ENCODE peak calls at places on chromosomes 2 and 18, in eight cellular contexts. D, E, G, Y, M, R, V and X are unnamed samples.

GRCh38 chr18:75314606-75315005 is 104.0 kb downstream of the TSHZ1 start:
- DNase-seq in D (no peak), E (no peak), M (no peak), G (no peak), Y (no peak), V (no peak), R (no peak), X (no peak)

GRCh38 chr2:18991177-18992168 is 366.9 kb downstream of the OSR1 start:
- DNase-seq in R (peak), D (no peak), G (peak), E (no peak), Y (peak), V (no peak), M (peak), X (no peak)

GRCh38 chr2:191245046-191245868 is at the start of gene MYO1B:
- DNase-seq in R (peak), Y (peak), V (no peak), E (peak), D (peak), G (peak), M (peak), X (no peak)

GRCh38 chr2:11757101-11757500 is 10.7 kb downstream of the LPIN1 start:
- DNase-seq in M (no peak), R (no peak), Y (no peak), D (no peak), G (no peak), V (no peak), E (no peak), X (no peak)

GRCh38 chr18:47749195-47749973 is 181.1 kb downstream of the SMAD2 start:
- DNase-seq in D (peak), E (peak), G (peak), V (no peak), R (peak), Y (peak), M (peak), X (peak)

GRCh38 chr18:54023471-54023870 is 201.0 kb downstream of the MBD2 start:
- DNase-seq in R (no peak), D (no peak), Y (no peak), V (peak), E (no peak), G (no peak), M (no peak), X (no peak)

GRCh38 chr2:118844261-118845004 is 3.0 kb downstream of the EN1 start:
- DNase-seq in R (no peak), Y (no peak), V (no peak), M (no peak), E (peak), G (no peak), D (no peak), X (no peak)

GRCh38 chr2:238242731-238243495 is 3.1 kb upstream of the HES6 start:
- DNase-seq in M (peak), E (peak), D (no peak), G (no peak), Y (peak), V (no peak), R (peak), X (no peak)

GRCh38 chr2:105521176-105521575 is 122.3 kb upstream of the FHL2 start:
- DNase-seq in M (no peak), G (no peak), D (no peak), R (no peak), Y (no peak), V (no peak), E (no peak), X (no peak)

GRCh38 chr2:31300309-31300708 is 66.4 kb downstream of the EHD3 start:
- DNase-seq in E (no peak), V (no peak), G (no peak), D (no peak), M (no peak), R (no peak), Y (no peak), X (no peak)

GRCh38 chr2:71379086-71379485 is 47.5 kb downstream of the ZNF638 start:
- DNase-seq in R (no peak), Y (no peak), M (no peak), E (no peak), V (no peak), D (peak), G (no peak), X (no peak)

GRCh38 chr18:9930299-9930884 is 16.6 kb downstream of the VAPA start:
- DNase-seq in M (no peak), G (no peak), R (no peak), Y (no peak), E (no peak), D (no peak), V (no peak), X (no peak)

GRCh38 chr2:9071032-9071431 is 67.5 kb upstream of the MBOAT2 start:
- DNase-seq in V (no peak), R (peak), D (peak), G (no peak), E (no peak), M (no peak), Y (peak), X (no peak)

GRCh38 chr2:176123483-176123843 is 944 bp downstream of the HOXD9 start:
- DNase-seq in G (no peak), Y (no peak), R (no peak), V (no peak), E (no peak), M (no peak), D (no peak), X (no peak)

GRCh38 chr18:79354350-79354749 is 41.4 kb upstream of the NFATC1 start:
- DNase-seq in V (no peak), G (no peak), D (no peak), R (no peak), Y (no peak), M (no peak), E (no peak), X (no peak)

GRCh38 chr2:216799873-216800421 is 59.9 kb downstream of the TNP1 start:
- DNase-seq in V (no peak), M (peak), D (no peak), G (no peak), R (no peak), E (no peak), Y (peak), X (no peak)

GRCh38 chr2:127531133-127531709 is 4.3 kb upstream of the MYO7B start:
- DNase-seq in D (no peak), E (no peak), V (no peak), R (no peak), Y (peak), G (no peak), M (no peak), X (no peak)

GRCh38 chr2:71471276-71471675 is 17.9 kb downstream of the DYSF start:
- DNase-seq in V (no peak), Y (no peak), R (no peak), E (no peak), G (no peak), D (no peak), M (no peak), X (no peak)

GRCh38 chr2:186181625-186182024 is 304.4 kb upstream of the ZC3H15 start:
- DNase-seq in M (no peak), V (no peak), G (no peak), E (no peak), Y (no peak), R (no peak), D (no peak), X (no peak)

GRCh38 chr2:196971574-196972279 is 45.2 kb upstream of the PGAP1 start:
- DNase-seq in Y (no peak), D (no peak), M (no peak), E (no peak), R (no peak), G (no peak), V (no peak), X (no peak)

GRCh38 chr2:201978988-201979387 is 54.7 kb upstream of the FZD7 start:
- DNase-seq in E (no peak), M (peak), G (no peak), V (no peak), R (no peak), D (no peak), Y (no peak), X (no peak)

GRCh38 chr2:143878131-143878530 is 641.8 kb downstream of the ZEB2 start:
- DNase-seq in R (no peak), E (no peak), V (no peak), M (no peak), Y (no peak), D (no peak), G (no peak), X (no peak)

GRCh38 chr18:46892842-46893241 is 24.5 kb downstream of the PIAS2 start:
- DNase-seq in R (no peak), G (no peak), E (no peak), V (peak), D (no peak), Y (no peak), M (no peak), X (no peak)

GRCh38 chr2:73013941-73014340 is 57.6 kb downstream of the SFXN5 start:
- DNase-seq in E (no peak), D (no peak), V (no peak), R (no peak), G (no peak), Y (no peak), M (no peak), X (no peak)

GRCh38 chr2:13821255-13821880 is 811.1 kb upstream of the LRATD1 start:
- DNase-seq in R (no peak), Y (no peak), V (no peak), E (no peak), M (no peak), G (no peak), D (no peak), X (no peak)

GRCh38 chr2:75146903-75147332 is 52.4 kb downstream of the TACR1 start:
- DNase-seq in E (no peak), V (no peak), M (no peak), Y (no peak), G (peak), D (no peak), R (no peak), X (no peak)

GRCh38 chr18:72672364-72673151 is 128.4 kb upstream of the CBLN2 start:
- DNase-seq in Y (no peak), R (no peak), V (no peak), M (no peak), E (no peak), G (no peak), D (no peak), X (no peak)

GRCh38 chr18:47149457-47150028 is 757 bp downstream of the HDHD2 start:
- DNase-seq in G (no peak), V (no peak), E (no peak), M (no peak), R (no peak), D (no peak), Y (no peak), X (no peak)

DNA sequence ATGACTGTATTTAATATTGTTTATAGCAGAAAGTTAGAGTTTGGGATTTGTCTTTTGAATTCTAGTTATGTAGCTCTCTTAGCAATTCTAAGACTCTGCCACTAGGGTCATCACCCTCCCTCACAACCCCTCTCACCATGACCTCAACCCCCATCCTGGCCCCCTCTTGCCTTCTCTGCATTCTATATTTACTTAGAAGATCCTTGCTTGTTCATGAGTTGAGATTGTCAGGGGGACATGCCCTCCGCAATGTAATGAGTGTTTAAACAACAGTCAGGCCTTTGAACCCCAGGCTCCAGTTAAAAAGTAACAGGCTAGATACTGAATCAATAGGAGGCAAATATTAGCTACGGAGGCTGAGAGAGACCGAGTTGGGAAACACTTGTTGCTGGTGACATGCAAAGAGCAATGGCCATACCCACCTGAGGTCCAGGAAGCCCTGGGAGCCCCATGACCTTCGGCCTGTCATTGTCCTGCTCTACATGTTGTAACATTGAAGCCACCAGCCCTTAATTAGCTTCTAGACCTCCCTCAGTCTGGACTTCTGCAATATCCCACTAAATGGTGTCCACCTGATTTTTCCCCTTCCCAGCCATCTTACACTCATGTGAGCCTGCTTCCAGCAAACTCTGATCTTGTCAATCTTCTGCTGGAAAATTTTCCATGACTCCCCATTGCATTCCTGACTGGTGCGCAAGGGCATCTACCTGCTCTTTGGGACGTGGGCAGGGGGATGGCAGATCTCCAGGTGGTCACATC is 221.1 kb downstream of the ALPK2 start:
- DNase-seq in V (no peak), Y (no peak), R (no peak), E (no peak), G (no peak), D (no peak), M (no peak), X (no peak)
- TF ChIP-seq POLR2AphosphoS5 in V (no peak), Y (no peak), R (no peak), E (no peak), G (no peak), D (no peak), M (no peak), X (no peak)

DNA sequence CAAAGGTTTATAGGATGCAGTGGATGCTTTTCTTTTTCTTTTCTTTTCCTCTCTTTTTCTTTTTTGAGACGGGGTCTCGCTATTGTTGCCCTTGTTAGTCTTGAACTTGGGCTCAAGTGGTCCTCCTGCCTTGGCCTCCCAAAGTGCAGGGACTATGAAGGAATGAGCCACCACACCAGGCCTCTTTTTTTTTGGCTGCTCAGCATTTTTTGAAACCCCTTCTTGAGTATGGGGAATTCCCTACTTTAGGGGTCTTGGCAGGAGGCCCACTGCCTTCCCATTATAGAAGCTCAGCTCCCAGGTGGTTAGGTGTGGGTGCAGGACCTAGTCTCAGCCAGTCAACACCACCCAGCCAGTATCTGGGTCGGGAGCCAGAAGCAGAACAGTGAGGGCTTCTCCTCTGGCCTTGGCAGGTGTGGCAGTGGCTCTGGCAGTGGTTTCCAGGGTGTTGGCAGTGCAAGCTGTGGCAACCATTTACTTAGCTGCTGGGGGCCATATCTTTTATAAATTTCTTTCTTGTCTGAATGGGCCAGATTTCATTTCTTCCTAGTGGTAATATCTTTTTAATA is 51.4 kb upstream of the ACYP2 start:
- DNase-seq in V (no peak), D (no peak), Y (no peak), R (peak), G (no peak), E (no peak), M (no peak), X (no peak)
- TF ChIP-seq POLR2A in V (no peak), D (no peak), Y (no peak), R (no peak), G (no peak), E (no peak), M (no peak), X (no peak)

DNA sequence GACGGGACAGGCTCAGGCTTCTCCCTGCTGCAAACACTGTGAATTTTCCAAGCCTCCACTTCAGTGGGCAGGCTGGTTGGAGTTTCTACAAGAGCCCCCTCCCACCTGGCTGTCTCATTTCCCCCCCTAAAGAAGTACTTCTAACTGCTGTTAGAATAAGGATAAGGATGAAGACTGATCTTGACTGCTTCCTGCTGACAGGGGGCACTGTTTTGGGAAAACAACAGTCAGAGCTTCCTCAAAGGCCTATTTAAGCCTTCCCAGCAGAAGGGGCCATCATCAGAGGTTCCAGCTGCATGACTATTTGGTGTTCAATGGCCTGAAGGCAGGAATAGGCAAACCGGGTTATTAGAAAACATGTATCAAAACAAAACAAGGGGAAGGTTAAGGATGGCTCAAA is 1162.8 kb downstream of the DSC3 start:
- DNase-seq in G (no peak), D (no peak), Y (no peak), V (no peak), R (no peak), M (no peak), E (no peak), X (no peak)
- TF ChIP-seq CTCF in G (no peak), D (no peak), Y (no peak), V (no peak), R (no peak), M (no peak), E (no peak), X (no peak)

GRCh38 chr2:20027260-20027677 is 14.8 kb upstream of the MATN3 start:
- DNase-seq in M (no peak), D (no peak), E (no peak), R (no peak), V (no peak), G (no peak), Y (peak), X (no peak)
- TF ChIP-seq POLR2AphosphoS5 in M (no peak), D (no peak), E (no peak), R (no peak), V (no peak), G (no peak), Y (no peak), X (no peak)